ENCODE peak calls at places on chromosomes 6 and 20, in ten cellular contexts. T is bronchial epithelial cell; A is NCI-H526; P is posterior cingulate gyrus; F is MV-4-11; E is stromal cell of bone marrow; R is CD4-positive, alpha-beta memory T cell; K is GM23338; Z is Karpas-422; M is KBM-7. O is an unnamed sample.

GRCh38 chr6:17493286-17493685 is 99.9 kb downstream of the CAP2 start:
- DNase-seq in M (no peak), Z (no peak), A (no peak), K (no peak), P (no peak), R (no peak), E (peak; percentile 40), T (peak; percentile 24), F (no peak), O (no peak)

GRCh38 chr20:49880177-49880576 is 35.2 kb downstream of the SPATA2 start:
- DNase-seq in P (no peak), R (no peak), A (no peak), F (no peak), Z (no peak), K (no peak), M (no peak), E (no peak), T (no peak), O (no peak)

GRCh38 chr20:43736588-43737091 is 9.8 kb upstream of the GTSF1L start:
- DNase-seq in E (no peak), Z (peak; percentile 63), R (no peak), M (no peak), F (peak; percentile 71), P (no peak), A (no peak), T (no peak), K (peak; percentile 62), O (no peak)

GRCh38 chr6:89483111-89483720 is 50.3 kb downstream of the ANKRD6 start:
- DNase-seq in R (no peak), K (peak; percentile 88), A (no peak), E (no peak), Z (no peak), P (no peak), M (no peak), F (no peak), T (no peak), O (no peak)

GRCh38 chr6:121971886-121972285 is 427.6 kb upstream of the HSF2 start:
- DNase-seq in A (no peak), R (no peak), E (no peak), F (no peak), K (no peak), Z (no peak), M (no peak), T (peak; percentile 76), P (no peak), O (peak; percentile 32)

GRCh38 chr6:88339816-88340215 is 173.7 kb upstream of the CNR1 start:
- DNase-seq in R (no peak), K (no peak), F (no peak), T (no peak), A (no peak), Z (no peak), E (no peak), M (no peak), P (no peak), O (no peak)

GRCh38 chr20:16493486-16493885 is 79.8 kb downstream of the KIF16B start:
- DNase-seq in T (no peak), E (no peak), R (no peak), F (no peak), K (no peak), Z (no peak), P (no peak), M (no peak), A (no peak), O (no peak)

GRCh38 chr6:30810813-30811329 is 66.5 kb upstream of the IER3 start:
- DNase-seq in K (peak; percentile 52), E (no peak), M (no peak), P (peak; percentile 7), R (no peak), F (no peak), T (peak; percentile 100), A (peak; percentile 76), Z (no peak), O (no peak)

GRCh38 chr6:53294095-53294494 is 54.7 kb downstream of the ELOVL5 start:
- DNase-seq in F (peak; percentile 17), A (no peak), K (peak; percentile 78), P (no peak), R (no peak), E (no peak), T (no peak), M (peak; percentile 38), Z (peak; percentile 56), O (no peak)

GRCh38 chr6:146515212-146515611 is 28.4 kb upstream of the RAB32 start:
- DNase-seq in F (no peak), P (no peak), A (no peak), Z (no peak), T (no peak), M (no peak), E (no peak), R (no peak), K (no peak), O (no peak)

GRCh38 chr6:2845880-2846208 is 4.2 kb upstream of the SERPINB1 start:
- DNase-seq in E (no peak), M (no peak), K (no peak), A (no peak), Z (no peak), R (no peak), P (no peak), F (no peak), T (no peak), O (no peak)

GRCh38 chr20:62734336-62734735 is 25.7 kb downstream of the NTSR1 start:
- DNase-seq in A (no peak), Z (no peak), K (no peak), M (no peak), P (no peak), E (no peak), R (no peak), T (no peak), F (no peak), O (no peak)

GRCh38 chr6:115602471-115602870 is 458.2 kb downstream of the FRK start:
- DNase-seq in R (no peak), T (no peak), P (no peak), F (no peak), E (no peak), K (no peak), M (no peak), A (no peak), Z (no peak), O (no peak)

GRCh38 chr20:32559753-32560380 is 25.3 kb downstream of the NOL4L start:
- DNase-seq in A (peak; percentile 10), M (no peak), P (no peak), K (no peak), E (no peak), Z (no peak), T (peak; percentile 28), R (no peak), F (no peak), O (no peak)

GRCh38 chr6:44102527-44102926 is 24.7 kb downstream of the MRPL14 start:
- DNase-seq in E (no peak), T (no peak), A (no peak), Z (no peak), F (no peak), P (peak; percentile 55), M (no peak), K (no peak), R (no peak), O (no peak)

GRCh38 chr6:40425192-40425919 is 161.8 kb downstream of the LRFN2 start:
- DNase-seq in A (no peak), P (peak; percentile 91), K (no peak), F (no peak), M (no peak), T (no peak), R (no peak), Z (no peak), E (no peak), O (no peak)

GRCh38 chr6:47241742-47242482 is 67.8 kb downstream of the TNFRSF21 start:
- DNase-seq in R (no peak), Z (no peak), P (no peak), T (no peak), A (no peak), F (peak; percentile 20), K (no peak), E (no peak), M (no peak), O (no peak)

GRCh38 chr6:39887692-39888450 is 46.4 kb downstream of the MOCS1 start:
- DNase-seq in E (peak; percentile 86), R (no peak), Z (no peak), T (peak; percentile 39), F (no peak), P (peak; percentile 96), A (no peak), M (no peak), K (no peak), O (peak; percentile 74)

GRCh38 chr6:83442752-83443151 is 11.9 kb upstream of the ME1 start:
- DNase-seq in K (no peak), F (peak; percentile 96), T (peak; percentile 44), A (no peak), M (peak; percentile 99), R (no peak), P (no peak), E (peak; percentile 59), Z (no peak), O (no peak)

GRCh38 chr6:54291146-54291545 is 17.1 kb upstream of the TINAG start:
- DNase-seq in P (no peak), M (no peak), A (no peak), F (peak; percentile 21), Z (no peak), R (no peak), E (peak; percentile 52), T (peak; percentile 99), K (no peak), O (peak; percentile 32)

GRCh38 chr6:49430866-49431265 is 32.2 kb downstream of the MMUT start:
- DNase-seq in Z (no peak), E (no peak), T (no peak), K (no peak), F (no peak), R (no peak), M (no peak), P (no peak), A (no peak), O (no peak)

GRCh38 chr6:168371635-168371988 is 52.0 kb upstream of the DACT2 start:
- DNase-seq in F (no peak), P (no peak), K (no peak), E (no peak), A (no peak), M (no peak), R (no peak), Z (no peak), T (no peak), O (no peak)

GRCh38 chr20:48456361-48457184 is 371.2 kb downstream of the PREX1 start:
- DNase-seq in F (no peak), T (no peak), A (no peak), P (no peak), R (no peak), E (no peak), K (no peak), Z (no peak), M (no peak), O (no peak)

GRCh38 chr20:42020316-42020715 is 402.1 kb upstream of the CHD6 start:
- DNase-seq in K (no peak), F (no peak), E (no peak), A (no peak), T (no peak), M (no peak), Z (no peak), R (no peak), P (no peak), O (no peak)

GRCh38 chr20:54980321-54980960 is 505.0 kb downstream of the DOK5 start:
- DNase-seq in Z (peak; percentile 77), T (peak; percentile 33), K (peak; percentile 4), M (peak; percentile 11), F (no peak), E (peak; percentile 13), R (no peak), P (no peak), A (peak; percentile 3), O (no peak)

GRCh38 chr6:53011993-53012392 is 16.9 kb upstream of the GSTA4 start:
- DNase-seq in K (no peak), E (no peak), Z (no peak), F (no peak), T (peak; percentile 43), R (no peak), A (no peak), P (no peak), M (no peak), O (no peak)

GRCh38 chr6:81890846-81891245 is 138.4 kb upstream of the TENT5A start:
- DNase-seq in R (no peak), Z (no peak), M (no peak), P (no peak), F (no peak), A (no peak), K (no peak), E (peak; percentile 86), T (peak; percentile 18), O (peak; percentile 58)

GRCh38 chr20:59958123-59958522 is at the start of gene CDH26:
- DNase-seq in A (no peak), Z (no peak), F (no peak), T (no peak), M (no peak), K (no peak), E (no peak), R (no peak), P (no peak), O (no peak)

O was measured in HS-5.